ENCODE peak calls at places on chromosomes 5 and 9, in six cellular contexts. O, E, S, B, R and D are unnamed samples.
A peak's percentile ranks its signal among the peaks of the same experiment; 100 is the strongest.

GRCh38 chr5:128276537-128277216 is 193.1 kb downstream of the SLC12A2 start:
- DNase-seq in S (no peak), O (no peak), E (no peak), R (no peak), B (peak; percentile 50), D (no peak)

GRCh38 chr9:12060811-12061210 is 632.4 kb upstream of the TYRP1 start:
- DNase-seq in B (no peak), E (no peak), R (no peak), S (no peak), O (no peak), D (no peak)

GRCh38 chr9:109098221-109098959 is 21.4 kb downstream of the TMEM245 start:
- DNase-seq in E (no peak), R (no peak), O (peak; percentile 39), S (no peak), B (peak; percentile 93), D (no peak)

GRCh38 chr9:133916159-133916541 is 76.0 kb downstream of the VAV2 start:
- DNase-seq in B (peak; percentile 85), R (peak; percentile 47), S (no peak), E (no peak), O (no peak), D (no peak)

GRCh38 chr5:154967419-154968024 is 26.6 kb downstream of the MRPL22 start:
- DNase-seq in R (no peak), S (no peak), E (no peak), B (no peak), O (peak; percentile 19), D (no peak)

GRCh38 chr9:93057703-93058356 is 671 bp upstream of the SUSD3 start:
- DNase-seq in O (no peak), B (no peak), E (no peak), S (no peak), R (no peak), D (no peak)

GRCh38 chr9:88529496-88529895 is 5.5 kb upstream of the NXNL2 start:
- DNase-seq in R (no peak), E (no peak), S (no peak), O (no peak), B (peak; percentile 22), D (no peak)

GRCh38 chr5:134585966-134586365 is 46.7 kb downstream of the SAR1B start:
- DNase-seq in O (no peak), E (no peak), B (no peak), S (no peak), R (no peak), D (no peak)

GRCh38 chr9:129455151-129455995 is 165.5 kb downstream of the C9orf50 start:
- DNase-seq in R (no peak), S (no peak), O (no peak), E (no peak), B (no peak), D (no peak)

GRCh38 chr5:78984611-78985406 is at the start of gene ARSB:
- DNase-seq in S (peak; percentile 88), O (peak; percentile 90), E (peak; percentile 83), R (peak; percentile 84), B (peak; percentile 82), D (peak; percentile 88)

GRCh38 chr5:147403659-147404640 is 105.9 kb downstream of the DPYSL3 start:
- DNase-seq in O (no peak), R (peak; percentile 15), B (peak; percentile 100), S (no peak), E (no peak), D (no peak)

GRCh38 chr5:600551-601541 is 11.3 kb upstream of the CEP72 start:
- DNase-seq in R (no peak), B (no peak), S (no peak), O (no peak), E (no peak), D (peak; percentile 35)

GRCh38 chr5:593511-593910 is 18.6 kb upstream of the CEP72 start:
- DNase-seq in E (no peak), S (no peak), R (no peak), O (no peak), B (no peak), D (peak; percentile 11)

GRCh38 chr9:82354260-82354659 is 365.7 kb downstream of the SPATA31D1 start:
- DNase-seq in R (no peak), S (no peak), E (no peak), O (no peak), B (peak; percentile 97), D (no peak)

GRCh38 chr5:55205001-55205400 is 22.1 kb downstream of the MCIDAS start:
- DNase-seq in B (no peak), O (no peak), S (no peak), R (no peak), E (no peak), D (no peak)

GRCh38 chr9:114487607-114488300 is 17.5 kb downstream of the WHRN start:
- DNase-seq in B (peak; percentile 51), R (no peak), E (peak; percentile 53), S (peak; percentile 55), O (peak; percentile 83), D (peak; percentile 69)

GRCh38 chr9:114126247-114127060 is 27.4 kb upstream of the KIF12 start:
- DNase-seq in B (no peak), S (no peak), O (no peak), E (no peak), R (no peak), D (no peak)

GRCh38 chr9:78406146-78406545 is 109.2 kb downstream of the PSAT1 start:
- DNase-seq in O (no peak), B (peak; percentile 54), R (no peak), E (no peak), S (no peak), D (no peak)

GRCh38 chr5:138275379-138275782 is 960 bp upstream of the GFRA3 start:
- DNase-seq in E (no peak), R (no peak), O (peak; percentile 75), S (peak; percentile 7), B (no peak), D (no peak)

GRCh38 chr5:107670927-107671741 is at the start of gene EFNA5:
- DNase-seq in B (peak; percentile 70), E (peak; percentile 30), O (no peak), R (no peak), S (peak; percentile 52), D (peak; percentile 46)

GRCh38 chr9:116897181-116897580 is 210.1 kb downstream of the TRIM32 start:
- DNase-seq in R (no peak), B (no peak), E (no peak), S (no peak), O (no peak), D (no peak)

GRCh38 chr5:73861313-73861978 is 235.4 kb downstream of the ARHGEF28 start:
- DNase-seq in S (no peak), B (no peak), R (no peak), E (no peak), O (no peak), D (no peak)

GRCh38 chr5:53381-54174 is 38.4 kb upstream of the PLEKHG4B start:
- DNase-seq in R (no peak), E (peak; percentile 54), S (peak; percentile 26), B (peak; percentile 26), O (peak; percentile 68), D (peak; percentile 73)

GRCh38 chr9:113245894-113246293 is 24.6 kb downstream of the SLC31A1 start:
- DNase-seq in E (no peak), B (no peak), S (no peak), R (no peak), O (no peak), D (no peak)

GRCh38 chr5:59609501-59610265 is 283.8 kb downstream of the PDE4D start:
- DNase-seq in B (peak; percentile 56), R (no peak), S (no peak), E (no peak), O (no peak), D (no peak)

GRCh38 chr9:134959126-134959970 is 41.6 kb upstream of the FCN1 start:
- DNase-seq in R (no peak), B (no peak), E (no peak), S (no peak), O (no peak), D (no peak)

GRCh38 chr9:19231126-19232035 is 888 bp downstream of the DENND4C start:
- DNase-seq in E (no peak), R (no peak), O (no peak), B (peak; percentile 26), S (no peak), D (peak; percentile 26)

GRCh38 chr5:156475831-156476551 is 149.0 kb downstream of the SGCD start:
- DNase-seq in S (no peak), O (no peak), B (peak; percentile 93), E (no peak), R (no peak), D (no peak)

GRCh38 chr9:97299809-97300414 is 7.5 kb upstream of the CCDC180 start:
- DNase-seq in R (no peak), O (no peak), S (no peak), E (no peak), B (no peak), D (no peak)

GRCh38 chr9:137544176-137544755 is 5.9 kb downstream of the PNPLA7 start:
- DNase-seq in O (no peak), E (no peak), R (no peak), B (peak; percentile 38), S (no peak), D (no peak)

GRCh38 chr5:74916831-74917710 is 50.9 kb upstream of the FAM169A start:
- DNase-seq in B (peak; percentile 48), O (no peak), R (no peak), E (no peak), S (no peak), D (peak; percentile 40)

GRCh38 chr5:55533806-55534435 is 843 bp downstream of the PLPP1 start:
- DNase-seq in B (peak; percentile 60), E (no peak), O (peak; percentile 57), R (no peak), S (no peak), D (peak; percentile 53)

GRCh38 chr9:112218908-112219307 is 43.8 kb upstream of the SUSD1 start:
- DNase-seq in B (no peak), O (no peak), S (no peak), R (no peak), E (no peak), D (no peak)

GRCh38 chr5:43037929-43038510 is 2.1 kb downstream of the ANXA2R start:
- DNase-seq in R (no peak), S (no peak), O (no peak), E (no peak), B (peak; percentile 91), D (no peak)

GRCh38 chr5:91898865-91899264 is 515.7 kb upstream of the ARRDC3 start:
- DNase-seq in B (no peak), R (no peak), E (no peak), S (no peak), O (no peak), D (no peak)

GRCh38 chr9:100730126-100730525 is 152.2 kb downstream of the CAVIN4 start:
- DNase-seq in O (no peak), R (no peak), E (no peak), S (no peak), B (no peak), D (no peak)

GRCh38 chr9:25350011-25350410 is 328.2 kb downstream of the TUSC1 start:
- DNase-seq in E (no peak), S (no peak), B (no peak), R (no peak), O (no peak), D (no peak)

GRCh38 chr5:173025651-173026050 is 30.5 kb upstream of the CREBRF start:
- DNase-seq in S (no peak), B (peak; percentile 52), E (no peak), R (no peak), O (no peak), D (no peak)

GRCh38 chr5:59124983-59125960 is 542.4 kb downstream of the RAB3C start:
- DNase-seq in S (peak; percentile 12), O (no peak), B (no peak), E (no peak), R (no peak), D (no peak)